ENCODE peak calls at places on chromosomes 6 and 20, in four cellular contexts. F is mesendoderm, V is sigmoid colon, C is psoas muscle. G is an unnamed sample. For H3K36me3, the result is how much of the 10 kb centered on the place peaks cover.

GRCh38 chr6:166342293-166343156 is at the start of gene SFT2D1:
- DNase-seq in F (peak), V (peak), C (peak), G (peak)

GRCh38 chr6:54503144-54503543 is 194.9 kb downstream of the TINAG start:
- DNase-seq in F (no peak), V (no peak), C (no peak), G (no peak)

GRCh38 chr20:11777387-11777786 is 140.3 kb upstream of the BTBD3 start:
- DNase-seq in F (no peak), V (no peak), C (no peak), G (no peak)

GRCh38 chr20:57364451-57364850 is 13.4 kb downstream of the RAE1 start:
- DNase-seq in F (no peak), V (no peak), C (no peak), G (no peak)

GRCh38 chr6:158013904-158014504 is 32.3 kb downstream of the SYNJ2 start:
- DNase-seq in F (no peak), V (no peak), C (no peak), G (no peak)

GRCh38 chr20:31607640-31608255 is 2.7 kb downstream of the ID1 start:
- DNase-seq in F (peak), V (no peak), C (no peak), G (no peak)

GRCh38 chr20:17615645-17616479 is 46.0 kb downstream of the DSTN start:
- DNase-seq in F (no peak), V (peak), C (no peak), G (peak)

GRCh38 chr20:49381558-49382493 is 100.6 kb downstream of the KCNB1 start:
- DNase-seq in F (no peak), V (peak), C (peak), G (peak)

GRCh38 chr6:154705471-154706113 is 27.6 kb upstream of the SCAF8 start:
- DNase-seq in F (peak), V (no peak), C (no peak), G (no peak)

GRCh38 chr6:166927240-166927941 is 29.0 kb downstream of the RNASET2 start:
- DNase-seq in F (no peak), V (no peak), C (no peak), G (no peak)

GRCh38 chr20:20317195-20318113 is 50.5 kb upstream of the INSM1 start:
- DNase-seq in F (peak), V (no peak), C (no peak), G (no peak)

GRCh38 chr6:148445620-148446019 is 103.0 kb downstream of the SASH1 start:
- DNase-seq in F (no peak), V (no peak), C (no peak), G (no peak)

GRCh38 chr20:24235224-24235735 is 234.1 kb upstream of the SYNDIG1 start:
- DNase-seq in F (no peak), V (no peak), C (no peak), G (no peak)

GRCh38 chr20:52975024-52975732 is 3.0 kb downstream of the TSHZ2 start:
- DNase-seq in F (no peak), V (no peak), C (no peak), G (no peak)

GRCh38 chr6:358847-359246 is 32.7 kb upstream of the IRF4 start:
- DNase-seq in F (no peak), V (peak), C (no peak), G (no peak)

GRCh38 chr6:132133734-132134490 is 182.7 kb upstream of the CCN2 start:
- DNase-seq in F (no peak), V (peak), C (peak), G (no peak)
- H3K27ac ChIP-seq in F (no peak), V (no peak), C (peak), G (no peak)

GRCh38 chr6:44230034-44230675 is 6.8 kb downstream of the SLC29A1 start:
- DNase-seq in F (no peak), V (no peak), C (no peak), G (no peak)
- H3K36me3 ChIP-seq in F (under half), V (under half), C (under half), G (under half)

GRCh38 chr6:111357680-111358079 is 125.3 kb downstream of the REV3L start:
- DNase-seq in F (no peak), V (no peak), C (no peak), G (no peak)
- H3K27ac ChIP-seq in F (no peak), V (no peak), C (no peak), G (no peak)

GRCh38 chr6:82182756-82183155 is 64.8 kb downstream of the IBTK start:
- DNase-seq in F (peak), V (no peak), C (no peak), G (no peak)

GRCh38 chr6:82176616-82177015 is 70.9 kb downstream of the IBTK start:
- DNase-seq in F (no peak), V (no peak), C (no peak), G (no peak)

GRCh38 chr6:82179415-82179814 is 68.1 kb downstream of the IBTK start:
- DNase-seq in F (peak), V (no peak), C (no peak), G (no peak)

GRCh38 chr6:82178084-82178758 is 69.3 kb downstream of the IBTK start:
- DNase-seq in F (no peak), V (no peak), C (no peak), G (no peak)

DNA sequence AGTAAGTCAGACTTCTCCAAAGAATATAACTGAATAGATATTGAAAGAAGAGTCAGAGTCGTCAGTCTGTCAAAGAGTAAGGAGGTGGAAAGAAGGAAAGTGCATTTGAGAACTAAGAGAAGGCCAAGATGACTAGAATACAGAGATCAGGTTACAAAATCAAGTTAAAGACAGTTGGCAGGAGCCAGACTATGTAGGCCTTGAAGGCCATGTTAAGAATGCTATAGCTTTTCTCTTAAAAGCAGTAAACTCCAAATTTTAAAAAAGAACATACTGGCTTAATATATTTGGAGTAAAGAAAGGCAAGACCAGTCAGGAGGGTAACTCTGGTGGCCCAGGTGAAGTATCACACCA is 68.8 kb downstream of the IBTK start:
- DNase-seq in F (no peak), V (no peak), C (no peak), G (no peak)
- H3K36me3 ChIP-seq in F (under half), V (under half), C (half or more), G (under half)

GRCh38 chr6:46914279-46914810 is 7.4 kb downstream of the ADGRF5 start:
- DNase-seq in F (peak), V (no peak), C (no peak), G (no peak)

GRCh38 chr6:46906776-46907175 is 15.0 kb downstream of the ADGRF5 start:
- DNase-seq in F (no peak), V (no peak), C (no peak), G (no peak)

GRCh38 chr6:46904117-46904516 is 17.6 kb downstream of the ADGRF5 start:
- DNase-seq in F (no peak), V (no peak), C (no peak), G (no peak)

DNA sequence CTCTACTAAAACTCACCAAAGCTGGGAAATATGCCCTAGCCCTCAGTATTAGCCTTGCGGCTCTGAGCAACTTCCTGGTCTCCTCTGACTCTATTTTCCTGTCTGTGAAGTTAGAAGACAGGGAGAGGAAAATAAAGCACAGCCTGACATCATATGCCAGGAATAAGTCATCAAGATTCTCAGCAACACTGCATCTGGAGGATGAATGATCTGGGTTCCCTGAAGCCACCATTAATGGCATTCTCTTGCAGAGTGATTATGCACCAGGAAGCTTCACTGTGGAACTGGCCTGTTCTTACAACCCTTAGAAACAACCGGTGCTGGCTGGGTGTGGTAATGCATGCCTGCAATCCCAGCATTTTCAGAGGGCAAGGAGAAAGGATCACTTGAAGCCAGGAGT is 12.4 kb downstream of the ADGRF5 start:
- DNase-seq in F (peak), V (no peak), C (no peak), G (no peak)
- H3K27ac ChIP-seq in F (no peak), V (no peak), C (peak), G (peak)

DNA sequence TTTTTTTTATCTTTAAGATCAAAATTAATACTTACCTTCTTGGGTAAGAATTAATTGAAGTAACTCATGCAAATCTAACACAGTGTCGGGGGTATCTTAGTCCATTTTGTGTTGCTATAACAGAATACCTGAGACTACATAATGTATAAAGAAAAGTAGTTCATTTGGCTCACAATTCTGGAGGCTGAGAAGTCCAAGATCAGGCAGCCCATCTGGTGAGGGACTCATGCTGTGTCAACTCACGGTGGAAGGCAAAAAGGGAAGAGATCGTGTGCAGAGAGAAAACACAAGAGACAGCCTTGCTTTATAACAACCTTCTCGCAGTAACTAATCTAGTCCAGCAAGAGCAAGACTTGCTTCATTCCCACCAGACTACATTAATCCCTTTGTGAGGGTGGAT is 92.9 kb upstream of the VSTM2L start:
- DNase-seq in F (no peak), V (no peak), C (no peak), G (no peak)
- H3K36me3 ChIP-seq in F (under half), V (under half), C (under half), G (under half)

GRCh38 chr6:33620584-33621395 is at the start of gene ITPR3:
- DNase-seq in F (peak), V (peak), C (peak), G (peak)

GRCh38 chr6:33616913-33617312 is 4.2 kb upstream of the ITPR3 start:
- DNase-seq in F (no peak), V (no peak), C (no peak), G (no peak)

GRCh38 chr6:33620158-33620583 is 951 bp upstream of the ITPR3 start:
- DNase-seq in F (peak), V (no peak), C (no peak), G (peak)

GRCh38 chr6:33621396-33622388 is 570 bp downstream of the ITPR3 start:
- DNase-seq in F (peak), V (peak), C (peak), G (peak)

GRCh38 chr6:33619166-33619565 is 2.0 kb upstream of the ITPR3 start:
- DNase-seq in F (no peak), V (no peak), C (no peak), G (no peak)
- H3K27ac ChIP-seq in F (no peak), V (peak), C (peak), G (no peak)

GRCh38 chr20:62129731-62130531 is 7.7 kb downstream of the LSM14B start:
- DNase-seq in F (no peak), V (no peak), C (no peak), G (no peak)
- H3K36me3 ChIP-seq in F (under half), V (half or more), C (half or more), G (half or more)

GRCh38 chr6:136503303-136503702 is 46.9 kb downstream of the MAP7 start:
- DNase-seq in F (peak), V (no peak), C (no peak), G (no peak)
- H3K27ac ChIP-seq in F (no peak), V (no peak), C (no peak), G (no peak)

G was measured in lung.